ENCODE peak calls at places on chromosomes 1 and 21, in seven cellular contexts. V is testis, R is adrenal gland, Z is heart left ventricle, I is IMR-90, O is A549, J is Peyer's patch. X is an unnamed sample.

GRCh38 chr21:45776971-45777370 is 133.4 kb downstream of the PCBP3 start:
- DNase-seq in V (no peak), R (no peak), Z (no peak), I (no peak), O (no peak), J (no peak), X (no peak)

GRCh38 chr1:12021616-12022015 is 2.3 kb downstream of the MIIP start:
- DNase-seq in V (no peak), R (no peak), Z (no peak), I (no peak), O (no peak), J (no peak), X (no peak)

GRCh38 chr1:199033709-199034108 is 394.9 kb downstream of the PTPRC start:
- DNase-seq in V (no peak), R (no peak), Z (no peak), I (no peak), O (no peak), J (no peak), X (no peak)

GRCh38 chr1:1004780-1005697 is 5.1 kb upstream of the HES4 start:
- DNase-seq in V (peak), R (peak), Z (peak), I (peak), O (no peak), J (no peak), X (no peak)

GRCh38 chr1:94143809-94144176 is 22.8 kb upstream of the ABCA4 start:
- DNase-seq in V (no peak), R (no peak), Z (no peak), I (no peak), O (no peak), J (no peak), X (no peak)

GRCh38 chr1:90434460-90434859 is 282.6 kb downstream of the BARHL2 start:
- DNase-seq in V (no peak), R (no peak), Z (no peak), I (peak), O (peak), J (no peak), X (no peak)

GRCh38 chr1:212219679-212220463 is 65.3 kb upstream of the PPP2R5A start:
- DNase-seq in V (no peak), R (no peak), Z (no peak), I (peak), O (no peak), J (no peak), X (no peak)

GRCh38 chr1:79885101-79885500 is 878.6 kb upstream of the ADGRL4 start:
- DNase-seq in V (no peak), R (no peak), Z (no peak), I (no peak), O (no peak), J (no peak), X (no peak)

GRCh38 chr1:156502749-156503671 is 2.4 kb upstream of the MEF2D start:
- DNase-seq in V (peak), R (peak), Z (peak), I (peak), O (peak), J (peak), X (peak)

GRCh38 chr1:241714321-241715218 is 62.5 kb downstream of the WDR64 start:
- DNase-seq in V (no peak), R (no peak), Z (no peak), I (no peak), O (no peak), J (no peak), X (no peak)

GRCh38 chr1:74468982-74469603 is 43.3 kb downstream of the LRRC53 start:
- DNase-seq in V (no peak), R (no peak), Z (no peak), I (peak), O (peak), J (no peak), X (peak)

GRCh38 chr1:88612783-88613182 is 71.3 kb upstream of the PKN2 start:
- DNase-seq in V (no peak), R (no peak), Z (no peak), I (no peak), O (no peak), J (peak), X (no peak)

GRCh38 chr1:10644307-10645128 is 151.9 kb downstream of the CASZ1 start:
- DNase-seq in V (no peak), R (no peak), Z (no peak), I (peak), O (no peak), J (no peak), X (peak)

GRCh38 chr1:101332622-101333021 is 95.8 kb downstream of the S1PR1 start:
- DNase-seq in V (no peak), R (no peak), Z (no peak), I (no peak), O (no peak), J (no peak), X (no peak)

GRCh38 chr1:101330427-101331130 is 93.8 kb downstream of the S1PR1 start:
- DNase-seq in V (no peak), R (no peak), Z (no peak), I (no peak), O (no peak), J (no peak), X (no peak)

DNA sequence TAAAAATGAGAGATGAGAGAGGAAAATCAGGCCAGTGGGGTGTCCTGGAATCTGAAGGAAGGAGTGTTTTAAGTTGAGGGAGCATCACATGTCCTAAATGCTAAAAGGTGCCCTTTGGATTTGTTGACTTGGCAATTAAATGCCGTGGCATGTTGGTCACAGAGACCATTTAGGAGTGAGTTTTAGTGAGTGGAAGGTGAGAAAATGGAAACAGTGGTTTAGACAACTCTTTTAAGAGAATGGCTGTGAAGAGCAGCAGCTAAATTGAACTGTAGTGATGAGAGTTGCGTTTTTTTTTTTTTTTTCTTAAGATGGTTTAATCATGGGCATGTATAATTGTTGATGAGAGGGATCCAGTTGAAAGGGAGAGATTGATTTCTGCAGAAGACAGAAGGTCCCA is 95.0 kb downstream of the S1PR1 start:
- DNase-seq in V (no peak), R (no peak), Z (no peak), I (no peak), O (no peak), J (no peak), X (no peak)
- TF ChIP-seq POLR2A in V (no peak), R (no peak), Z (no peak), I (no peak), O (no peak), J (no peak), X (no peak)

GRCh38 chr1:36382231-36382630 is 3.5 kb downstream of the STK40 start:
- DNase-seq in V (no peak), R (no peak), Z (no peak), I (no peak), O (no peak), J (no peak), X (no peak)

GRCh38 chr1:36380003-36380631 is 5.6 kb downstream of the STK40 start:
- DNase-seq in V (peak), R (peak), Z (no peak), I (no peak), O (no peak), J (no peak), X (no peak)

GRCh38 chr1:36380782-36381181 is 4.9 kb downstream of the STK40 start:
- DNase-seq in V (no peak), R (no peak), Z (no peak), I (no peak), O (no peak), J (no peak), X (no peak)

GRCh38 chr1:36381405-36381804 is 4.3 kb downstream of the STK40 start:
- DNase-seq in V (no peak), R (no peak), Z (no peak), I (no peak), O (no peak), J (no peak), X (no peak)

GRCh38 chr1:36377776-36378175 is 7.9 kb downstream of the STK40 start:
- DNase-seq in V (no peak), R (no peak), Z (no peak), I (no peak), O (no peak), J (no peak), X (no peak)
- TF ChIP-seq POLR2A in V (no peak), R (no peak), Z (no peak), I (no peak), O (no peak), J (no peak), X (no peak)

GRCh38 chr1:51044834-51045233 is 57.2 kb upstream of the C1orf185 start:
- DNase-seq in V (no peak), R (no peak), Z (no peak), I (no peak), O (no peak), J (no peak), X (no peak)
- TF ChIP-seq POLR2A in V (no peak), R (no peak), Z (no peak), I (no peak), O (no peak), J (no peak), X (no peak)

DNA sequence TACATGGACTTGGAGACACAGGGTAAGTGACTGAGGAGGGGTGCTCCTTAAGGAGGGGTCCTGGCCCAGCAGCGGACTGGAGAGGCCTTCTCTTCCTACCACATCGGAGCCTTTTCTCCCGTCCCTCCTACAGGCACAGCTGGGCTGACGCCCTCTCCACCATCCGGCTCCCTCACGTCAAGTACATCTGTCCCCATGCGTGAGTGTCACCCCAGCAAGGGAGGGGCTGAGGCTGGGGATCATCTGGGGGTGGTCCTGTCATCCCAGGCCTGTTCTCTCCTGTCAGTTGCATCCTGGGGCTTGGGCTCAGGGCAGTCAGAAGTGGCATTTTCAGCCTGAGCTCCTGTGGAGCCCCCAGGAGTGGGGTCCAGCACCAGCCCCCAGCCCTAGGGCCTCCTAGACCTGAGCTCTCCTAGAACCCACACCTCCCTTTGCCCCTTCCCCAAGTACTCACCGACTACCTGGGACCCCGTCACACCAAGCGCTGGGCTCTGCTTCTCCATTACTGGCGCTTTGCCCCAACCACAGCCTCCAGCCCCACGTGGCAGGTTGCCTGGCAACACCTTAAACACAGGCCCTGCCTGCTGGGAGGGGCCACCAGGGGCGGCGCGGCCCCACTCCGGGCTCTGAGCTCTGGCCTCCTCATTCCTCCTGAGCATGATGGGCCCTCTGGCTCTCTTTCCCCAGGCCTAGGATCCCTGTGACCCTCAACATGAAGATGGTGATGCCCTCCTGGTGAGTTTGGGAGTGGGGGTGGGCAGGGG is 2.3 kb downstream of the LYPLA2 start:
- DNase-seq in V (no peak), R (peak), Z (peak), I (no peak), O (peak), J (no peak), X (no peak)
- TF ChIP-seq POLR2A in V (no peak), R (no peak), Z (no peak), I (no peak), O (no peak), J (no peak), X (no peak)

GRCh38 chr1:33080885-33081553 is at the start of gene AZIN2:
- DNase-seq in V (peak), R (peak), Z (peak), I (peak), O (peak), J (peak), X (peak)
- TF ChIP-seq POLR2A in V (peak), R (peak), Z (peak), I (peak), O (peak), J (peak), X (peak)

DNA sequence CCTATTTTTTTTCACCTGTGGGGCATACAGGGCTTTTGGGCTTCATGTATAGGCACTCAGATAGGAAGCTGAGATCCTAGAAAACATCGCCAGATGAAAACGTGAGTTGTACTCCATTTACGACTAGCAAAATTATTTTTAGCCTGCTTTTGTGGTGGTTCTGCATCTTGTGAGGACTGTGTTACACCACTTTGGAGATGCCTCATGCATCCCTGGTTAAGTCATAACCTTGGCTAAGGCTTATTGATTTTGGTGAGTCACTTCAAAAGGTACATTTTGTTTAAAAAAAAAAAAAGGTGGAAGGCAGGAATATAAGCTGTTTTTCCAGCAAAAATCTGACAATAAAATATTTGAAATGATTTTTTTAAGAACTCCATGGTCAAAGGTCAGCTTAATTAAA is 101.8 kb upstream of the OLFM3 start:
- DNase-seq in V (no peak), R (no peak), Z (no peak), I (no peak), O (no peak), J (no peak), X (no peak)
- TF ChIP-seq POLR2A in V (no peak), R (no peak), Z (no peak), I (no peak), O (no peak), J (no peak), X (no peak)

GRCh38 chr21:44301961-44302406 is 2.1 kb downstream of the PFKL start:
- DNase-seq in V (no peak), R (no peak), Z (no peak), I (no peak), O (no peak), J (no peak), X (no peak)
- TF ChIP-seq POLR2A in V (no peak), R (no peak), Z (no peak), I (no peak), O (no peak), J (no peak), X (peak)

X was measured in H54.